ENCODE peak calls at places on chromosomes 12 and 14, in ten cellular contexts. C is type B pancreatic cell; F is fibroblast of the conjunctiva; Z is GM23248; L is CD4-positive, alpha-beta T cell; G is NCI-H460; Q is heart left ventricle; Y is progenitor cell of endocrine pancreas; H is stimulated activated CD8-positive, alpha-beta memory T cell treated with anti-CD3 and anti-CD28 coated beads, Interleukin-4, amount 100 ng/mL, for 48 hours; A is right lobe of liver. J is an unnamed sample.

GRCh38 chr12:34396006-34396860 is 373.9 kb downstream of the ALG10 start:
- DNase-seq in Q (peak; percentile 8), Y (peak; percentile 9), Z (no peak), G (no peak), C (peak; percentile 47), H (peak; percentile 8), F (no peak), A (peak; percentile 7), L (peak; percentile 0), J (peak; percentile 3)

GRCh38 chr14:95200404-95200803 is 43.1 kb upstream of the DICER1 start:
- DNase-seq in Q (no peak), G (no peak), C (no peak), Z (no peak), Y (no peak), F (no peak), L (no peak), H (no peak), A (no peak), J (no peak)

GRCh38 chr14:76662580-76662979 is 98.7 kb upstream of the VASH1 start:
- DNase-seq in G (no peak), H (no peak), C (peak; percentile 11), Q (no peak), F (no peak), Y (no peak), L (no peak), A (no peak), Z (no peak), J (no peak)

GRCh38 chr12:75177997-75178396 is 31.6 kb downstream of the KCNC2 start:
- DNase-seq in H (no peak), L (no peak), Q (no peak), Y (no peak), G (peak; percentile 89), C (no peak), F (peak; percentile 84), A (no peak), Z (peak; percentile 91), J (no peak)

GRCh38 chr12:116037941-116038837 is 239.3 kb downstream of the MED13L start:
- DNase-seq in L (no peak), Q (no peak), Z (peak; percentile 68), C (no peak), A (no peak), G (no peak), Y (no peak), F (no peak), H (no peak), J (no peak)

GRCh38 chr12:211142-211465 is 2.9 kb downstream of the SLC6A12 start:
- DNase-seq in G (no peak), Y (no peak), F (no peak), Z (no peak), L (no peak), A (no peak), H (no peak), Q (no peak), C (no peak), J (no peak)

GRCh38 chr14:104346608-104347007 is 208.2 kb downstream of the KIF26A start:
- DNase-seq in Y (no peak), H (no peak), Z (no peak), L (no peak), A (no peak), C (no peak), Q (no peak), F (no peak), G (no peak), J (no peak)

GRCh38 chr14:52472728-52473127 is 79.6 kb downstream of the TXNDC16 start:
- DNase-seq in G (no peak), Z (no peak), Y (no peak), F (no peak), C (no peak), Q (no peak), H (no peak), L (no peak), A (no peak), J (no peak)

GRCh38 chr12:14057895-14058294 is 76.5 kb upstream of the GRIN2B start:
- DNase-seq in H (no peak), A (no peak), Q (no peak), L (no peak), Y (no peak), C (no peak), G (no peak), Z (no peak), F (no peak), J (no peak)

GRCh38 chr12:85835810-85836715 is at the start of gene RASSF9:
- DNase-seq in H (no peak), L (no peak), Y (no peak), G (no peak), C (no peak), A (peak; percentile 49), Q (peak; percentile 78), F (peak; percentile 86), Z (peak; percentile 90), J (no peak)

GRCh38 chr14:101823511-101824120 is 62.1 kb downstream of the PPP2R5C start:
- DNase-seq in Q (peak; percentile 72), A (no peak), C (no peak), F (no peak), Y (no peak), G (no peak), H (peak; percentile 85), L (peak; percentile 60), Z (peak; percentile 76), J (no peak)

GRCh38 chr12:124636138-124636968 is 68.9 kb upstream of the NCOR2 start:
- DNase-seq in C (no peak), F (peak; percentile 65), H (peak; percentile 73), G (peak; percentile 80), A (no peak), Q (peak; percentile 74), L (peak; percentile 60), Y (no peak), Z (peak; percentile 66), J (no peak)

GRCh38 chr14:71985538-71986234 is 53.5 kb downstream of the RGS6 start:
- DNase-seq in Q (no peak), L (no peak), Z (no peak), C (no peak), G (no peak), F (no peak), Y (no peak), H (no peak), A (no peak), J (no peak)

GRCh38 chr12:122545855-122546254 is 18.8 kb downstream of the KNTC1 start:
- DNase-seq in Q (no peak), C (no peak), Z (no peak), L (no peak), G (no peak), F (no peak), A (no peak), Y (no peak), H (no peak), J (no peak)

GRCh38 chr14:54435500-54435981 is 5.6 kb downstream of the CNIH1 start:
- DNase-seq in H (no peak), C (no peak), Y (no peak), Q (no peak), A (no peak), Z (peak; percentile 81), G (no peak), F (no peak), L (no peak), J (no peak)

GRCh38 chr14:92456215-92457017 is 57.2 kb upstream of the RIN3 start:
- DNase-seq in H (no peak), F (peak; percentile 55), Y (peak; percentile 34), Z (peak; percentile 90), Q (peak; percentile 66), G (peak; percentile 57), L (no peak), A (peak; percentile 55), C (peak; percentile 65), J (peak; percentile 16)

GRCh38 chr14:37655418-37655817 is 60.0 kb downstream of the TTC6 start:
- DNase-seq in G (peak; percentile 31), L (no peak), Z (no peak), Y (no peak), C (no peak), A (no peak), H (no peak), Q (no peak), F (no peak), J (no peak)

GRCh38 chr12:49201595-49202295 is 12.9 kb upstream of the TUBA1A start:
- DNase-seq in F (peak; percentile 51), H (no peak), L (no peak), Q (no peak), Y (no peak), Z (peak; percentile 66), C (no peak), A (no peak), G (peak; percentile 92), J (no peak)

GRCh38 chr12:124039276-124039675 is 66.3 kb downstream of the ZNF664 start:
- DNase-seq in Y (no peak), G (no peak), F (no peak), Q (no peak), L (no peak), A (no peak), H (no peak), Z (peak; percentile 72), C (no peak), J (no peak)

GRCh38 chr14:100664841-100665425 is 61.8 kb upstream of the DLK1 start:
- DNase-seq in Q (no peak), H (no peak), Y (no peak), F (peak; percentile 79), L (no peak), Z (peak; percentile 71), C (no peak), G (no peak), A (no peak), J (no peak)

GRCh38 chr14:64702493-64703392 is 1.5 kb upstream of the PLEKHG3 start:
- DNase-seq in H (no peak), A (no peak), Z (no peak), F (no peak), C (no peak), Y (peak; percentile 61), Q (peak; percentile 24), G (no peak), L (no peak), J (no peak)

GRCh38 chr12:111842556-111843396 is 748 bp downstream of the MAPKAPK5 start:
- DNase-seq in C (no peak), F (no peak), H (peak; percentile 56), G (no peak), Y (peak; percentile 13), L (no peak), Z (peak; percentile 63), Q (no peak), A (peak; percentile 31), J (peak; percentile 13)

GRCh38 chr12:48969847-48970701 is 1.5 kb downstream of the WNT10B start:
- DNase-seq in F (no peak), Y (no peak), A (no peak), H (peak; percentile 42), Q (no peak), Z (peak; percentile 49), L (peak; percentile 14), G (no peak), C (no peak), J (peak; percentile 58)

GRCh38 chr12:120010661-120011230 is 21.7 kb downstream of the BICDL1 start:
- DNase-seq in A (no peak), F (no peak), L (peak; percentile 27), C (no peak), H (no peak), Q (no peak), Z (no peak), Y (no peak), G (no peak), J (no peak)

GRCh38 chr12:14915736-14916135 is 22.6 kb downstream of the ERP27 start:
- DNase-seq in Z (no peak), Q (no peak), F (no peak), A (no peak), H (no peak), L (no peak), C (no peak), G (no peak), Y (no peak), J (no peak)

GRCh38 chr12:67742461-67742860 is 93.9 kb downstream of the DYRK2 start:
- DNase-seq in Y (no peak), F (no peak), L (no peak), Q (no peak), A (no peak), H (no peak), G (no peak), C (no peak), Z (no peak), J (no peak)

GRCh38 chr12:116594325-116595038 is 35.3 kb downstream of the MAP1LC3B2 start:
- DNase-seq in G (no peak), Q (peak; percentile 51), Z (no peak), A (peak; percentile 45), H (peak; percentile 32), Y (no peak), L (peak; percentile 46), F (no peak), C (no peak), J (no peak)

GRCh38 chr12:52776435-52776834 is 710 bp downstream of the KRT76 start:
- DNase-seq in C (no peak), Z (no peak), H (no peak), L (no peak), Y (no peak), G (no peak), Q (no peak), F (no peak), A (no peak), J (no peak)